ENCODE peak calls at places on chromosomes 3 and 15, in ten cellular contexts. P is kidney tubule cell; A is endothelial cell; T is iris pigment epithelial cell; D is central memory CD4-positive, alpha-beta T cell; L is AG09309; F is COR-L47; H is GM04504; Z is activated naive CD4-positive, alpha-beta T cell treated with anti-CD3 and anti-CD28 coated beads, Interleukin-2, amount 10 ng/mL, durations not matched to agents 7 days and 5 days; R is A172. B is an unnamed sample.

GRCh38 chr15:39874890-39875549 is 45.0 kb downstream of the GPR176 start:
- DNase-seq in Z (peak), A (peak), P (peak), R (no peak), H (no peak), D (no peak), L (no peak), T (peak), F (peak), B (no peak)

GRCh38 chr3:47910777-47911440 is 105.3 kb downstream of the MAP4 start:
- DNase-seq in L (peak), H (peak), R (peak), P (peak), T (peak), Z (no peak), F (no peak), A (no peak), D (no peak), B (no peak)

GRCh38 chr15:31461911-31462480 is 135.4 kb downstream of the KLF13 start:
- DNase-seq in R (no peak), F (no peak), T (no peak), H (no peak), A (no peak), D (no peak), L (no peak), Z (peak), P (no peak), B (no peak)

GRCh38 chr15:78130466-78131294 is 565 bp downstream of the CIB2 start:
- DNase-seq in P (no peak), D (no peak), A (no peak), F (no peak), Z (no peak), R (no peak), H (no peak), T (no peak), L (no peak), B (peak)

GRCh38 chr15:45166792-45167630 is 20.8 kb downstream of the SHF start:
- DNase-seq in L (peak), D (peak), T (peak), R (peak), P (peak), A (peak), Z (peak), F (peak), H (peak), B (peak)

GRCh38 chr15:101318810-101319200 is 23.8 kb upstream of the SNRPA1 start:
- DNase-seq in T (no peak), L (no peak), P (no peak), H (no peak), R (no peak), A (no peak), D (no peak), Z (no peak), F (no peak), B (no peak)

GRCh38 chr3:43260412-43260811 is 25.9 kb upstream of the SNRK start:
- DNase-seq in P (no peak), L (no peak), Z (no peak), A (no peak), R (no peak), H (no peak), T (no peak), F (no peak), D (no peak), B (no peak)

GRCh38 chr3:40911928-40912327 is 287.4 kb upstream of the CTNNB1 start:
- DNase-seq in D (no peak), L (no peak), Z (no peak), P (peak), T (no peak), R (no peak), F (no peak), H (no peak), A (no peak), B (no peak)

GRCh38 chr15:54582863-54583643 is 604.8 kb downstream of the UNC13C start:
- DNase-seq in R (no peak), Z (no peak), H (no peak), D (no peak), A (no peak), F (no peak), L (no peak), P (no peak), T (no peak), B (no peak)

GRCh38 chr3:170469151-170470062 is 50.7 kb downstream of the CLDN11 start:
- DNase-seq in T (peak), F (peak), L (peak), D (no peak), P (peak), R (peak), H (peak), A (no peak), Z (no peak), B (no peak)

GRCh38 chr3:45599984-45600650 is 5.6 kb downstream of the LIMD1 start:
- DNase-seq in F (no peak), D (no peak), P (peak), A (no peak), H (no peak), L (no peak), R (no peak), Z (no peak), T (no peak), B (no peak)

GRCh38 chr15:56538901-56539545 is 74.1 kb upstream of the MNS1 start:
- DNase-seq in A (no peak), H (no peak), Z (no peak), D (no peak), T (no peak), F (no peak), R (no peak), P (no peak), L (no peak), B (no peak)

GRCh38 chr3:12345584-12346494 is 57.0 kb downstream of the PPARG start:
- DNase-seq in L (no peak), R (no peak), A (no peak), F (no peak), D (no peak), Z (no peak), T (no peak), H (no peak), P (no peak), B (no peak)

GRCh38 chr15:63221346-63221745 is 31.9 kb downstream of the RAB8B start:
- DNase-seq in R (no peak), F (no peak), P (peak), A (no peak), D (no peak), T (peak), H (no peak), Z (no peak), L (no peak), B (no peak)

GRCh38 chr3:171103185-171103584 is 76.7 kb upstream of the SLC2A2 start:
- DNase-seq in R (no peak), P (no peak), A (no peak), D (no peak), T (no peak), H (no peak), F (no peak), L (no peak), Z (no peak), B (no peak)

B was measured in omental fat pad.